ENCODE peak calls at places on chromosomes 4 and X, in six cellular contexts. One of them, this sample, is unnamed.

GRCh38 chrX:13000311-13000811 is 25.5 kb downstream of the TMSB4X start:
- DNase-seq in HCT116: no peak
- DNase-seq in GM23338: no peak
- DNase-seq in GM23248: no peak
- DNase-seq in OCI-LY7: peak; percentile 80
- DNase-seq in PC-9: no peak
- DNase-seq in this sample: no peak

GRCh38 chr4:36322921-36323354 is 41.5 kb downstream of the DTHD1 start:
- DNase-seq in HCT116: no peak
- DNase-seq in GM23338: no peak
- DNase-seq in GM23248: no peak
- DNase-seq in OCI-LY7: no peak
- DNase-seq in PC-9: no peak
- DNase-seq in this sample: no peak

GRCh38 chrX:42085836-42086235 is 162.5 kb upstream of the CASK start:
- DNase-seq in HCT116: peak; percentile 0
- DNase-seq in GM23338: no peak
- DNase-seq in GM23248: no peak
- DNase-seq in OCI-LY7: no peak
- DNase-seq in PC-9: peak; percentile 2
- DNase-seq in this sample: peak; percentile 39

GRCh38 chrX:138745215-138745614 is 33.7 kb upstream of the FGF13 start:
- DNase-seq in HCT116: no peak
- DNase-seq in GM23338: peak; percentile 78
- DNase-seq in GM23248: peak; percentile 52
- DNase-seq in OCI-LY7: peak; percentile 32
- DNase-seq in PC-9: peak; percentile 7
- DNase-seq in this sample: peak; percentile 36

GRCh38 chrX:68571292-68572256 is 72.7 kb downstream of the YIPF6 start:
- DNase-seq in HCT116: peak; percentile 45
- DNase-seq in GM23338: no peak
- DNase-seq in GM23248: peak; percentile 84
- DNase-seq in OCI-LY7: no peak
- DNase-seq in PC-9: peak; percentile 26
- DNase-seq in this sample: peak; percentile 84

GRCh38 chr4:10035130-10035529 is 13.8 kb upstream of the SLC2A9 start:
- DNase-seq in HCT116: no peak
- DNase-seq in GM23338: no peak
- DNase-seq in GM23248: no peak
- DNase-seq in OCI-LY7: no peak
- DNase-seq in PC-9: no peak
- DNase-seq in this sample: no peak

GRCh38 chrX:135087867-135088266 is 32.5 kb downstream of the ETDB start:
- DNase-seq in HCT116: no peak
- DNase-seq in GM23338: no peak
- DNase-seq in GM23248: peak; percentile 35
- DNase-seq in OCI-LY7: no peak
- DNase-seq in PC-9: no peak
- DNase-seq in this sample: no peak

GRCh38 chrX:40260123-40260751 is 162.5 kb upstream of the BCOR start:
- DNase-seq in HCT116: no peak
- DNase-seq in GM23338: no peak
- DNase-seq in GM23248: peak; percentile 26
- DNase-seq in OCI-LY7: no peak
- DNase-seq in PC-9: no peak
- DNase-seq in this sample: no peak

GRCh38 chrX:30713061-30713525 is 59.9 kb downstream of the GK start:
- DNase-seq in HCT116: peak; percentile 21
- DNase-seq in GM23338: peak; percentile 73
- DNase-seq in GM23248: peak; percentile 73
- DNase-seq in OCI-LY7: peak; percentile 46
- DNase-seq in PC-9: peak; percentile 22
- DNase-seq in this sample: peak; percentile 32

GRCh38 chrX:68895339-68896250 is 66.8 kb downstream of the EFNB1 start:
- DNase-seq in HCT116: no peak
- DNase-seq in GM23338: no peak
- DNase-seq in GM23248: peak; percentile 18
- DNase-seq in OCI-LY7: no peak
- DNase-seq in PC-9: peak; percentile 71
- DNase-seq in this sample: peak; percentile 65

GRCh38 chr4:64777286-64777685 is 368.0 kb upstream of the TECRL start:
- DNase-seq in HCT116: no peak
- DNase-seq in GM23338: no peak
- DNase-seq in GM23248: no peak
- DNase-seq in OCI-LY7: no peak
- DNase-seq in PC-9: no peak
- DNase-seq in this sample: peak; percentile 85

GRCh38 chr4:143586080-143586479 is 72.6 kb downstream of the SMARCA5 start:
- DNase-seq in HCT116: no peak
- DNase-seq in GM23338: no peak
- DNase-seq in GM23248: peak; percentile 74
- DNase-seq in OCI-LY7: no peak
- DNase-seq in PC-9: no peak
- DNase-seq in this sample: no peak

GRCh38 chr4:150149381-150149780 is 71.1 kb downstream of the DCLK2 start:
- DNase-seq in HCT116: no peak
- DNase-seq in GM23338: no peak
- DNase-seq in GM23248: peak; percentile 55
- DNase-seq in OCI-LY7: no peak
- DNase-seq in PC-9: no peak
- DNase-seq in this sample: no peak

GRCh38 chr4:184962125-184962638 is 56.1 kb upstream of the HELT start:
- DNase-seq in HCT116: no peak
- DNase-seq in GM23338: no peak
- DNase-seq in GM23248: no peak
- DNase-seq in OCI-LY7: no peak
- DNase-seq in PC-9: no peak
- DNase-seq in this sample: no peak

GRCh38 chrX:98637451-98637850 is 1753.7 kb downstream of the RPA4 start:
- DNase-seq in HCT116: no peak
- DNase-seq in GM23338: no peak
- DNase-seq in GM23248: no peak
- DNase-seq in OCI-LY7: no peak
- DNase-seq in PC-9: no peak
- DNase-seq in this sample: no peak

GRCh38 chrX:12974217-12974796 is 603 bp upstream of the TMSB4X start:
- DNase-seq in HCT116: no peak
- DNase-seq in GM23338: peak; percentile 37
- DNase-seq in GM23248: peak; percentile 79
- DNase-seq in OCI-LY7: peak; percentile 59
- DNase-seq in PC-9: peak; percentile 83
- DNase-seq in this sample: peak; percentile 60

GRCh38 chrX:40057405-40057804 is 40.4 kb downstream of the BCOR start:
- DNase-seq in HCT116: no peak
- DNase-seq in GM23338: no peak
- DNase-seq in GM23248: no peak
- DNase-seq in OCI-LY7: no peak
- DNase-seq in PC-9: no peak
- DNase-seq in this sample: no peak

GRCh38 chr4:159190646-159191045 is 87.8 kb downstream of the RAPGEF2 start:
- DNase-seq in HCT116: no peak
- DNase-seq in GM23338: no peak
- DNase-seq in GM23248: no peak
- DNase-seq in OCI-LY7: no peak
- DNase-seq in PC-9: no peak
- DNase-seq in this sample: no peak

GRCh38 chrX:116009871-116010710 is 160.5 kb upstream of the AGTR2 start:
- DNase-seq in HCT116: no peak
- DNase-seq in GM23338: peak; percentile 38
- DNase-seq in GM23248: no peak
- DNase-seq in OCI-LY7: no peak
- DNase-seq in PC-9: no peak
- DNase-seq in this sample: no peak

GRCh38 chr4:130478406-130478805 is 1382.5 kb downstream of the C4orf33 start:
- DNase-seq in HCT116: no peak
- DNase-seq in GM23338: peak; percentile 4
- DNase-seq in GM23248: peak; percentile 37
- DNase-seq in OCI-LY7: no peak
- DNase-seq in PC-9: no peak
- DNase-seq in this sample: peak; percentile 16

GRCh38 chrX:10854594-10854993 is 234.2 kb upstream of the MID1 start:
- DNase-seq in HCT116: no peak
- DNase-seq in GM23338: peak; percentile 2
- DNase-seq in GM23248: no peak
- DNase-seq in OCI-LY7: no peak
- DNase-seq in PC-9: no peak
- DNase-seq in this sample: no peak

GRCh38 chr4:4443821-4444220 is 56.9 kb downstream of the NSG1 start:
- DNase-seq in HCT116: no peak
- DNase-seq in GM23338: peak; percentile 46
- DNase-seq in GM23248: peak; percentile 71
- DNase-seq in OCI-LY7: no peak
- DNase-seq in PC-9: peak; percentile 2
- DNase-seq in this sample: no peak

GRCh38 chr4:108336076-108336475 is 167.3 kb upstream of the LEF1 start:
- DNase-seq in HCT116: no peak
- DNase-seq in GM23338: no peak
- DNase-seq in GM23248: peak; percentile 24
- DNase-seq in OCI-LY7: no peak
- DNase-seq in PC-9: no peak
- DNase-seq in this sample: peak; percentile 87

GRCh38 chr4:114811564-114812360 is 213.2 kb downstream of the UGT8 start:
- DNase-seq in HCT116: no peak
- DNase-seq in GM23338: no peak
- DNase-seq in GM23248: no peak
- DNase-seq in OCI-LY7: no peak
- DNase-seq in PC-9: no peak
- DNase-seq in this sample: peak; percentile 6

GRCh38 chr4:114813961-114814360 is 215.4 kb downstream of the UGT8 start:
- DNase-seq in HCT116: no peak
- DNase-seq in GM23338: no peak
- DNase-seq in GM23248: no peak
- DNase-seq in OCI-LY7: no peak
- DNase-seq in PC-9: no peak
- DNase-seq in this sample: no peak

GRCh38 chr4:114815760-114816159 is 217.2 kb downstream of the UGT8 start:
- DNase-seq in HCT116: no peak
- DNase-seq in GM23338: no peak
- DNase-seq in GM23248: no peak
- DNase-seq in OCI-LY7: no peak
- DNase-seq in PC-9: no peak
- DNase-seq in this sample: no peak
- H2AFZ ChIP-seq in HCT116: no peak overlapping the region
- H2AFZ ChIP-seq in GM23338: no peak overlapping the region
- H2AFZ ChIP-seq in GM23248: no peak overlapping the region
- H2AFZ ChIP-seq in OCI-LY7: no peak overlapping the region
- H2AFZ ChIP-seq in PC-9: no peak overlapping the region
- H2AFZ ChIP-seq in this sample: no peak overlapping the region

DNA sequence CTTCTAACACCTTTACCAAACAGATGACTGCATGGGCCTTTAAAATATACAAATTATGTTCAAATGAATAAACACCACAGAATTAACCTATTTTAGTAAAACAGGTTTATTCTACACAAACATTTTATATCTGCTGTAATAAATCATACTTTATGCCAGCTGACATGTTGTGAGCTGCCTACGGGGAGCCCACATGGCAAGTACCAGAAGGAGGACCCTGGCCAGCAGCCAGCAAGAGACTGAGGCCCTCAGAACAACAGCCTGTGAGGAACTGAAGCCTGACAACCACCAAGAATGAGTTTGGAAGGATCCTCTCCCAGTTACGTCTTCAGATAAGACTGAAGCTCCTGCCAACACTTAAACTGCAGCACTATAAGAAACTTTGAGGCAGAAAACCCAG is 377.0 kb downstream of the PDGFC start:
- DNase-seq in HCT116: no peak
- DNase-seq in GM23338: no peak
- DNase-seq in GM23248: no peak
- DNase-seq in OCI-LY7: no peak
- DNase-seq in PC-9: no peak
- DNase-seq in this sample: peak; percentile 24
- H2AFZ ChIP-seq in HCT116: no peak overlapping the region
- H2AFZ ChIP-seq in GM23338: no peak overlapping the region
- H2AFZ ChIP-seq in GM23248: no peak overlapping the region
- H2AFZ ChIP-seq in OCI-LY7: no peak overlapping the region
- H2AFZ ChIP-seq in PC-9: no peak overlapping the region
- H2AFZ ChIP-seq in this sample: peak overlapping the region; percentile 65

DNA sequence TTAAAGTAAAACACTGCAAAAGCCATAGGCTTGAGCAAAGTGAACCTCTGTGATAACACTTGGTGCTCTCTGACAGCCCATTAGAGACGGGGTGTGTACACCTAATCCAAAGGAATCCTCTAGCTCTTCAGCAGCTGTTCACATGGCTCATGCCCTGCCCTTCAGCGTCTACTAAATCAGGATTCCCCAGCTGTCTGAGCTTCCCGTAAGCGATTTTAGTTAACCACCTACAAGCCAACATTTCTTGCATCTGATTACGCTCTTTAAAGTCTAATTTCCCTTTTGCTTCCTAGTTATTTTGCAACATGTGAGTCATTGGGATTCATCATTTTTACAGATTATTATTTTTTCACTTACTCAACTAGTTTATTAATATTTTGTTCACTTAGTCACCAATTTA is 6.5 kb downstream of the DMD start:
- DNase-seq in HCT116: no peak
- DNase-seq in GM23338: no peak
- DNase-seq in GM23248: no peak
- DNase-seq in OCI-LY7: no peak
- DNase-seq in PC-9: no peak
- DNase-seq in this sample: peak; percentile 78
- H2AFZ ChIP-seq in HCT116: no peak overlapping the region
- H2AFZ ChIP-seq in GM23338: no peak overlapping the region
- H2AFZ ChIP-seq in GM23248: no peak overlapping the region
- H2AFZ ChIP-seq in OCI-LY7: no peak overlapping the region
- H2AFZ ChIP-seq in PC-9: no peak overlapping the region
- H2AFZ ChIP-seq in this sample: peak overlapping the region; percentile 13

DNA sequence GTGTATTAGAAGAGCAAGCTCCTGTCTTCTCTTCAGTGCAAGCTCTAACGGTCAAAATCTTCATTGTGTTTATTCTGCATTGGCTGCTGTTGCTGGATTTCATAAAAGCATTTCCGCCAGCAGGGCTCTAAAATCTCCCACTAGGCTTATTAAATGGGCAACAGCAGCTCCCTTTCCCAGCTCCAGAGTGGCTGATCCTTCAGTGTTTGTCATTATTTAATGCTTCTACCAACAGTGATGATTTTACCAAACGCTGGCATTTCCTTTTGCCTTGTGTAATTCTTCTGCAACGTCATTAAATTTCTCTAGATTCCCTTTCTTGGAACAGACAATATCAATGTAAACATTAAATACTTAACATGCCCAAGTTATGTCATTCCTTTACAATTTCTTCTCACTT is 20.1 kb downstream of the SLC7A11 start:
- DNase-seq in HCT116: no peak
- DNase-seq in GM23338: no peak
- DNase-seq in GM23248: peak; percentile 83
- DNase-seq in OCI-LY7: no peak
- DNase-seq in PC-9: no peak
- DNase-seq in this sample: no peak
- H2AFZ ChIP-seq in HCT116: no peak overlapping the region
- H2AFZ ChIP-seq in GM23338: no peak overlapping the region
- H2AFZ ChIP-seq in GM23248: no peak overlapping the region
- H2AFZ ChIP-seq in OCI-LY7: no peak overlapping the region
- H2AFZ ChIP-seq in PC-9: no peak overlapping the region
- H2AFZ ChIP-seq in this sample: no peak overlapping the region